ENCODE peak calls at places on chromosomes 7 and 10, in five cellular contexts. E, T, D, J and Z are unnamed samples. For H3K4me1, the result is how much of the 10 kb centered on the place peaks cover.

GRCh38 chr7:139731802-139732470 is 45.9 kb downstream of the HIPK2 start:
- DNase-seq in E (no peak), T (peak), D (peak), J (no peak), Z (no peak)

GRCh38 chr10:43262043-43262901 is 4.6 kb downstream of the RASGEF1A start:
- DNase-seq in E (no peak), T (no peak), D (peak), J (no peak), Z (no peak)

GRCh38 chr10:92239185-92239599 is 51.7 kb downstream of the CPEB3 start:
- DNase-seq in E (no peak), T (peak), D (no peak), J (no peak), Z (no peak)

GRCh38 chr10:16909961-16910794 is 93.0 kb upstream of the RSU1 start:
- DNase-seq in E (no peak), T (no peak), D (no peak), J (no peak), Z (no peak)

GRCh38 chr10:69425513-69426298 is 9.0 kb upstream of the TACR2 start:
- DNase-seq in E (peak), T (no peak), D (no peak), J (peak), Z (no peak)

GRCh38 chr10:45418859-45419672 is 45.0 kb downstream of the ALOX5 start:
- DNase-seq in E (no peak), T (peak), D (peak), J (peak), Z (no peak)

GRCh38 chr7:3464900-3465622 is 164.0 kb downstream of the SDK1 start:
- DNase-seq in E (no peak), T (no peak), D (no peak), J (no peak), Z (no peak)

GRCh38 chr10:80515511-80515910 is 22.2 kb upstream of the SH2D4B start:
- DNase-seq in E (no peak), T (no peak), D (no peak), J (no peak), Z (no peak)

GRCh38 chr7:128812514-128813168 is 17.6 kb upstream of the FLNC start:
- DNase-seq in E (no peak), T (peak), D (no peak), J (no peak), Z (no peak)

GRCh38 chr10:35089641-35090161 is 440 bp downstream of the CUL2 start:
- DNase-seq in E (peak), T (no peak), D (no peak), J (peak), Z (peak)

GRCh38 chr7:100435401-100436304 is 644 bp downstream of the PPP1R35 start:
- DNase-seq in E (peak), T (peak), D (no peak), J (peak), Z (peak)

GRCh38 chr7:41862261-41862660 is 159.4 kb upstream of the INHBA start:
- DNase-seq in E (no peak), T (no peak), D (no peak), J (no peak), Z (no peak)

GRCh38 chr10:133268532-133268931 is 8.1 kb downstream of the ADAM8 start:
- DNase-seq in E (no peak), T (no peak), D (no peak), J (no peak), Z (no peak)

GRCh38 chr10:123097039-123097438 is 38.7 kb upstream of the HMX3 start:
- DNase-seq in E (no peak), T (no peak), D (no peak), J (no peak), Z (no peak)

GRCh38 chr10:114577133-114577532 is 80.9 kb downstream of the ABLIM1 start:
- DNase-seq in E (no peak), T (no peak), D (no peak), J (no peak), Z (no peak)

GRCh38 chr7:110058401-110058800 is 1032.5 kb upstream of the LRRN3 start:
- DNase-seq in E (no peak), T (no peak), D (no peak), J (no peak), Z (no peak)

GRCh38 chr7:50304158-50304910 is at the start of gene IKZF1:
- DNase-seq in E (peak), T (peak), D (no peak), J (peak), Z (peak)

GRCh38 chr7:33040803-33041516 is 21.6 kb downstream of the NT5C3A start:
- DNase-seq in E (peak), T (peak), D (no peak), J (peak), Z (peak)

GRCh38 chr10:60254776-60255175 is 134.9 kb downstream of the ANK3 start:
- DNase-seq in E (no peak), T (no peak), D (no peak), J (no peak), Z (no peak)

GRCh38 chr7:120857558-120858298 is at the start of gene TSPAN12:
- DNase-seq in E (peak), T (peak), D (peak), J (no peak), Z (no peak)

GRCh38 chr7:584122-584465 is 64.4 kb upstream of the PDGFA start:
- DNase-seq in E (peak), T (no peak), D (no peak), J (peak), Z (no peak)

GRCh38 chr7:41584746-41585145 is 118.1 kb downstream of the INHBA start:
- DNase-seq in E (no peak), T (no peak), D (no peak), J (no peak), Z (no peak)

GRCh38 chr10:19970707-19971106 is 154.5 kb downstream of the PLXDC2 start:
- DNase-seq in E (no peak), T (no peak), D (no peak), J (no peak), Z (no peak)

GRCh38 chr10:14163374-14164125 is 167.2 kb downstream of the FRMD4A start:
- DNase-seq in E (no peak), T (no peak), D (no peak), J (no peak), Z (no peak)

GRCh38 chr7:118005021-118005420 is 131.8 kb upstream of the CTTNBP2 start:
- DNase-seq in E (no peak), T (no peak), D (no peak), J (no peak), Z (no peak)

GRCh38 chr10:10819206-10819856 is 198.3 kb upstream of the CELF2 start:
- DNase-seq in E (no peak), T (no peak), D (no peak), J (no peak), Z (no peak)

GRCh38 chr10:97059006-97059871 is 126.5 kb downstream of the SLIT1 start:
- DNase-seq in E (no peak), T (no peak), D (no peak), J (no peak), Z (no peak)

GRCh38 chr7:88306590-88307048 is at the start of gene STEAP4:
- DNase-seq in E (no peak), T (peak), D (no peak), J (no peak), Z (no peak)

GRCh38 chr7:73827568-73828106 is 3.2 kb upstream of the CLDN4 start:
- DNase-seq in E (no peak), T (peak), D (no peak), J (no peak), Z (no peak)

GRCh38 chr7:106346678-106347217 is 62.0 kb upstream of the NAMPT start:
- DNase-seq in E (peak), T (no peak), D (no peak), J (peak), Z (no peak)

GRCh38 chr7:91947948-91948347 is 7.3 kb downstream of the AKAP9 start:
- DNase-seq in E (no peak), T (no peak), D (no peak), J (no peak), Z (no peak)

GRCh38 chr7:91946549-91946948 is 5.9 kb downstream of the AKAP9 start:
- DNase-seq in E (no peak), T (no peak), D (no peak), J (no peak), Z (no peak)

GRCh38 chr7:91953618-91954017 is 13.0 kb downstream of the AKAP9 start:
- DNase-seq in E (no peak), T (no peak), D (no peak), J (no peak), Z (peak)

GRCh38 chr7:91945476-91945875 is 4.8 kb downstream of the AKAP9 start:
- DNase-seq in E (no peak), T (no peak), D (no peak), J (no peak), Z (no peak)

GRCh38 chr7:91949221-91950009 is 8.8 kb downstream of the AKAP9 start:
- DNase-seq in E (no peak), T (no peak), D (no peak), J (no peak), Z (no peak)
- H3K4me1 ChIP-seq in E (under half), T (under half), D (under half), J (under half), Z (under half)

GRCh38 chr7:30313348-30313747 is 29.0 kb downstream of the ZNRF2 start:
- DNase-seq in E (no peak), T (no peak), D (no peak), J (no peak), Z (no peak)
- H3K4me1 ChIP-seq in E (half or more), T (under half), D (under half), J (under half), Z (under half)

DNA sequence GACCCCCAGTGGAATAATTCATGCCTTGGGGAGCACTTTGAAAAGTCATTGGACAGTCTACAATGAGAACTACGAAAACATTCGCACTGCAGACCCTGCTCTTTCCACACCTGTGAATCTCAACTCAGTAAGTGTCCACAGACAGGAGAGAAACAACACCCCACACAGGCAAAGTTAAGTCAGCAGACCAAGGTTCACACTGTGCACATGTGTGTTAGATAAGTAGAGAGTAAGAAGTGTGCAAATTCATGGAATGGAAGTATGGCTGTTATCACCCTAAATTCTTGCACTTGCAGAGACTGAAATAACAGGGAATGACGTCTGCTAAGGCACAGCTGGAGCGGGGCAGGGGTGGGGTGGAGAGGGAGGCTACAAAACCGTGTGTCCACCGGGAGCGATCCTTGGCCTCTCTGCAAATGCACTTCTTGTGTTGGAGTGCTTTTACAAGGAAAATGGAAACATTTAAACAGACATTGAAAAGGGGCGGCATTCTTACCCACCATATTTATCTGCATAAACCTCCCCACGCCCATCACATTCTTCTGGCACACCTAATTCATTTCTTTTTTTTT is 30.3 kb downstream of the TNS3 start:
- DNase-seq in E (no peak), T (peak), D (no peak), J (no peak), Z (no peak)
- H3K4me1 ChIP-seq in E (under half), T (under half), D (under half), J (under half), Z (under half)

GRCh38 chr10:93464826-93465388 is 17.2 kb downstream of the MYOF start:
- DNase-seq in E (no peak), T (no peak), D (no peak), J (no peak), Z (no peak)

GRCh38 chr10:93471110-93471651 is 11.0 kb downstream of the MYOF start:
- DNase-seq in E (no peak), T (no peak), D (peak), J (no peak), Z (no peak)

GRCh38 chr10:93465806-93466675 is 16.1 kb downstream of the MYOF start:
- DNase-seq in E (no peak), T (peak), D (peak), J (no peak), Z (no peak)

GRCh38 chr10:93469454-93469853 is 12.7 kb downstream of the MYOF start:
- DNase-seq in E (no peak), T (no peak), D (no peak), J (no peak), Z (no peak)

GRCh38 chr10:93468532-93469213 is 13.5 kb downstream of the MYOF start:
- DNase-seq in E (no peak), T (no peak), D (peak), J (no peak), Z (no peak)
- H3K4me1 ChIP-seq in E (under half), T (under half), D (half or more), J (under half), Z (under half)

GRCh38 chr10:47443145-47443544 is 40.8 kb downstream of the ANXA8 start:
- DNase-seq in E (no peak), T (no peak), D (no peak), J (no peak), Z (no peak)
- H3K4me1 ChIP-seq in E (under half), T (under half), D (under half), J (under half), Z (under half)